ENCODE peak calls at places on chromosomes 2 and 18, in nine cellular contexts. D, Z, I, N, M, Y, H, A and X are unnamed samples.

GRCh38 chr2:37506407-37507068 is 162.1 kb downstream of the QPCT start:
- DNase-seq in D (no peak), Z (no peak), I (no peak), N (no peak), M (no peak), Y (no peak), H (no peak), A (no peak), X (no peak)

GRCh38 chr2:10930731-10931516 is 19.2 kb downstream of the KCNF1 start:
- DNase-seq in D (no peak), Z (no peak), I (no peak), N (no peak), M (no peak), Y (no peak), H (no peak), A (no peak), X (peak; percentile 26)

GRCh38 chr2:111900859-111901258 is 2.5 kb downstream of the MERTK start:
- DNase-seq in D (no peak), Z (no peak), I (no peak), N (no peak), M (no peak), Y (peak; percentile 50), H (no peak), A (no peak), X (peak; percentile 33)

GRCh38 chr18:44229693-44230108 is 451.0 kb upstream of the SETBP1 start:
- DNase-seq in D (no peak), Z (peak; percentile 24), I (no peak), N (no peak), M (peak; percentile 2), Y (peak; percentile 49), H (peak; percentile 76), A (no peak), X (peak; percentile 58)

GRCh38 chr2:41853427-41854191 is 194.2 kb upstream of the PKDCC start:
- DNase-seq in D (no peak), Z (no peak), I (no peak), N (no peak), M (no peak), Y (peak; percentile 69), H (no peak), A (no peak), X (peak; percentile 48)

GRCh38 chr2:200267350-200267749 is 39.1 kb upstream of the SPATS2L start:
- DNase-seq in D (no peak), Z (no peak), I (no peak), N (no peak), M (no peak), Y (no peak), H (no peak), A (no peak), X (no peak)

GRCh38 chr2:24434576-24434975 is 56.5 kb upstream of the NCOA1 start:
- DNase-seq in D (no peak), Z (no peak), I (no peak), N (no peak), M (no peak), Y (no peak), H (no peak), A (no peak), X (no peak)

GRCh38 chr2:73069855-73070650 is 1.5 kb downstream of the SFXN5 start:
- DNase-seq in D (no peak), Z (no peak), I (peak; percentile 75), N (no peak), M (no peak), Y (no peak), H (peak; percentile 49), A (no peak), X (no peak)

GRCh38 chr2:74379851-74380789 is at the start of gene DCTN1:
- DNase-seq in D (no peak), Z (no peak), I (no peak), N (no peak), M (no peak), Y (peak; percentile 57), H (peak; percentile 75), A (no peak), X (peak; percentile 56)

GRCh38 chr2:8882094-8882493 is 44.7 kb upstream of the KIDINS220 start:
- DNase-seq in D (no peak), Z (no peak), I (no peak), N (no peak), M (no peak), Y (peak; percentile 52), H (no peak), A (no peak), X (peak; percentile 50)

GRCh38 chr2:26363323-26363722 is 16.7 kb upstream of the ADGRF3 start:
- DNase-seq in D (no peak), Z (no peak), I (no peak), N (no peak), M (no peak), Y (no peak), H (no peak), A (no peak), X (peak; percentile 45)

GRCh38 chr2:12787891-12788783 is 71.4 kb downstream of the TRIB2 start:
- DNase-seq in D (no peak), Z (no peak), I (no peak), N (no peak), M (no peak), Y (no peak), H (no peak), A (no peak), X (peak; percentile 37)

GRCh38 chr2:118670281-118670680 is 177.2 kb downstream of the EN1 start:
- DNase-seq in D (no peak), Z (no peak), I (no peak), N (no peak), M (no peak), Y (no peak), H (no peak), A (no peak), X (no peak)

GRCh38 chr2:177325554-177325953 is 61.0 kb upstream of the NFE2L2 start:
- DNase-seq in D (no peak), Z (no peak), I (no peak), N (no peak), M (no peak), Y (no peak), H (no peak), A (no peak), X (peak; percentile 89)

GRCh38 chr2:130336150-130336876 is 6.4 kb upstream of the IMP4 start:
- DNase-seq in D (no peak), Z (no peak), I (no peak), N (no peak), M (no peak), Y (peak; percentile 18), H (no peak), A (no peak), X (no peak)

GRCh38 chr2:3730646-3731045 is 27.3 kb downstream of the DCDC2C start:
- DNase-seq in D (no peak), Z (no peak), I (no peak), N (no peak), M (no peak), Y (no peak), H (no peak), A (no peak), X (peak; percentile 37)
- TF ChIP-seq CTCF in D (no peak), Z (no peak), I (no peak), N (no peak), M (no peak), Y (no peak), H (no peak), A (no peak), X (no peak)

GRCh38 chr2:229910147-229910831 is 11.5 kb downstream of the TRIP12 start:
- DNase-seq in D (no peak), Z (no peak), I (no peak), N (no peak), M (no peak), Y (no peak), H (no peak), A (no peak), X (no peak)

GRCh38 chr2:229917793-229918192 is 4.0 kb downstream of the TRIP12 start:
- DNase-seq in D (no peak), Z (no peak), I (no peak), N (no peak), M (no peak), Y (no peak), H (no peak), A (no peak), X (no peak)

GRCh38 chr2:229910832-229911412 is 10.9 kb downstream of the TRIP12 start:
- DNase-seq in D (no peak), Z (no peak), I (no peak), N (no peak), M (no peak), Y (no peak), H (no peak), A (no peak), X (no peak)

GRCh38 chr2:229909090-229909489 is 12.7 kb downstream of the TRIP12 start:
- DNase-seq in D (no peak), Z (no peak), I (no peak), N (no peak), M (no peak), Y (no peak), H (no peak), A (no peak), X (no peak)

GRCh38 chr2:229914182-229914581 is 7.6 kb downstream of the TRIP12 start:
- DNase-seq in D (no peak), Z (no peak), I (no peak), N (no peak), M (no peak), Y (no peak), H (no peak), A (no peak), X (no peak)
- H3K36me3 ChIP-seq in D (no peaks in the 10 kb centered on the region), Z (peaks cover 9% of the 10 kb centered on the region), I (peaks cover 30% of the 10 kb centered on the region), N (peaks cover 5% of the 10 kb centered on the region), M (peaks cover 4% of the 10 kb centered on the region), Y (no peaks in the 10 kb centered on the region), H (no peaks in the 10 kb centered on the region), A (peaks cover 40% of the 10 kb centered on the region), X (no peaks in the 10 kb centered on the region)

GRCh38 chr2:109175350-109175678 is 46.3 kb downstream of the SH3RF3 start:
- DNase-seq in D (no peak), Z (no peak), I (no peak), N (no peak), M (no peak), Y (no peak), H (no peak), A (no peak), X (no peak)

GRCh38 chr2:109174626-109175349 is 45.8 kb downstream of the SH3RF3 start:
- DNase-seq in D (no peak), Z (no peak), I (no peak), N (no peak), M (no peak), Y (no peak), H (peak; percentile 17), A (no peak), X (no peak)

GRCh38 chr2:109178974-109179373 is 50.0 kb downstream of the SH3RF3 start:
- DNase-seq in D (no peak), Z (no peak), I (no peak), N (no peak), M (no peak), Y (no peak), H (no peak), A (no peak), X (no peak)

GRCh38 chr2:109176489-109176888 is 47.5 kb downstream of the SH3RF3 start:
- DNase-seq in D (no peak), Z (no peak), I (no peak), N (no peak), M (no peak), Y (no peak), H (no peak), A (no peak), X (no peak)

GRCh38 chr2:109176928-109177327 is 47.9 kb downstream of the SH3RF3 start:
- DNase-seq in D (no peak), Z (no peak), I (no peak), N (no peak), M (no peak), Y (no peak), H (no peak), A (no peak), X (no peak)
- H3K4me3 ChIP-seq in D (no peak overlapping the region), Z (no peak overlapping the region), I (no peak overlapping the region), N (no peak overlapping the region), M (no peak overlapping the region), Y (no peak overlapping the region), H (no peak overlapping the region), A (no peak overlapping the region), X (no peak overlapping the region)

GRCh38 chr2:238106698-238107524 is 6.8 kb downstream of the ESPNL start:
- DNase-seq in D (no peak), Z (no peak), I (peak; percentile 84), N (no peak), M (no peak), Y (no peak), H (peak; percentile 73), A (peak; percentile 51), X (no peak)
- TF ChIP-seq CTCF in D (no peak), Z (no peak), I (peak; percentile 56), N (no peak), M (no peak), Y (peak; percentile 44), H (peak; percentile 12), A (no peak), X (peak; percentile 53)